ENCODE peak calls at places on chromosomes 16 and 17, in four cellular contexts. One of them, this sample, is unnamed.

GRCh38 chr17:82613283-82614094 is 34.8 kb downstream of the WDR45B start:
- DNase-seq in endothelial cell of umbilical vein: no peak
- DNase-seq in GM12878: no peak
- DNase-seq in K562: no peak
- DNase-seq in this sample: no peak

GRCh38 chr17:69607162-69607834 is 192.8 kb downstream of the MAP2K6 start:
- DNase-seq in endothelial cell of umbilical vein: peak
- DNase-seq in GM12878: peak
- DNase-seq in K562: peak
- DNase-seq in this sample: peak

GRCh38 chr17:59814685-59815084 is 78.1 kb downstream of the TUBD1 start:
- DNase-seq in endothelial cell of umbilical vein: no peak
- DNase-seq in GM12878: no peak
- DNase-seq in K562: no peak
- DNase-seq in this sample: no peak

GRCh38 chr16:57038151-57038550 is 48.8 kb downstream of the NLRC5 start:
- DNase-seq in endothelial cell of umbilical vein: no peak
- DNase-seq in GM12878: no peak
- DNase-seq in K562: no peak
- DNase-seq in this sample: peak

GRCh38 chr16:57530531-57531252 is 5.7 kb downstream of the CCDC102A start:
- DNase-seq in endothelial cell of umbilical vein: no peak
- DNase-seq in GM12878: no peak
- DNase-seq in K562: peak
- DNase-seq in this sample: no peak

GRCh38 chr16:67926181-67926742 is 5.4 kb downstream of the CTRL start:
- DNase-seq in endothelial cell of umbilical vein: peak
- DNase-seq in GM12878: no peak
- DNase-seq in K562: no peak
- DNase-seq in this sample: peak

GRCh38 chr17:42679001-42679491 is 2.3 kb upstream of the PLEKHH3 start:
- DNase-seq in endothelial cell of umbilical vein: peak
- DNase-seq in GM12878: no peak
- DNase-seq in K562: peak
- DNase-seq in this sample: peak

GRCh38 chr16:4687416-4687815 is 5.9 kb upstream of the NUDT16L1 start:
- DNase-seq in endothelial cell of umbilical vein: no peak
- DNase-seq in GM12878: no peak
- DNase-seq in K562: no peak
- DNase-seq in this sample: no peak

GRCh38 chr17:13001991-13002615 is 15.7 kb downstream of the ELAC2 start:
- DNase-seq in endothelial cell of umbilical vein: no peak
- DNase-seq in GM12878: no peak
- DNase-seq in K562: no peak
- DNase-seq in this sample: peak

GRCh38 chr16:81593481-81593880 is 148.9 kb downstream of the CMIP start:
- DNase-seq in endothelial cell of umbilical vein: no peak
- DNase-seq in GM12878: no peak
- DNase-seq in K562: no peak
- DNase-seq in this sample: no peak

GRCh38 chr16:11233727-11234376 is 22.2 kb downstream of the SOCS1 start:
- DNase-seq in endothelial cell of umbilical vein: no peak
- DNase-seq in GM12878: no peak
- DNase-seq in K562: peak
- DNase-seq in this sample: no peak

GRCh38 chr17:17344507-17345293 is 41.5 kb downstream of the NT5M start:
- DNase-seq in endothelial cell of umbilical vein: no peak
- DNase-seq in GM12878: no peak
- DNase-seq in K562: no peak
- DNase-seq in this sample: no peak

GRCh38 chr17:29698019-29698777 is 75.5 kb upstream of the CORO6 start:
- DNase-seq in endothelial cell of umbilical vein: no peak
- DNase-seq in GM12878: no peak
- DNase-seq in K562: no peak
- DNase-seq in this sample: no peak

GRCh38 chr16:20611350-20611902 is 35.3 kb upstream of the ACSM2B start:
- DNase-seq in endothelial cell of umbilical vein: no peak
- DNase-seq in GM12878: no peak
- DNase-seq in K562: no peak
- DNase-seq in this sample: no peak

GRCh38 chr17:39972271-39972670 is 8.3 kb upstream of the PSMD3 start:
- DNase-seq in endothelial cell of umbilical vein: no peak
- DNase-seq in GM12878: no peak
- DNase-seq in K562: peak
- DNase-seq in this sample: peak

GRCh38 chr16:12627394-12627793 is 176.3 kb downstream of the CPPED1 start:
- DNase-seq in endothelial cell of umbilical vein: peak
- DNase-seq in GM12878: no peak
- DNase-seq in K562: no peak
- DNase-seq in this sample: no peak

GRCh38 chr17:79041041-79041570 is 17.1 kb downstream of the C1QTNF1 start:
- DNase-seq in endothelial cell of umbilical vein: no peak
- DNase-seq in GM12878: no peak
- DNase-seq in K562: no peak
- DNase-seq in this sample: no peak

GRCh38 chr17:48841395-48841831 is 10.6 kb downstream of the CALCOCO2 start:
- DNase-seq in endothelial cell of umbilical vein: peak
- DNase-seq in GM12878: peak
- DNase-seq in K562: no peak
- DNase-seq in this sample: peak

GRCh38 chr16:68236804-68237242 is 896 bp upstream of the ESRP2 start:
- DNase-seq in endothelial cell of umbilical vein: peak
- DNase-seq in GM12878: no peak
- DNase-seq in K562: no peak
- DNase-seq in this sample: no peak

GRCh38 chr16:29316673-29317237 is 89.8 kb downstream of the NPIPB11 start:
- DNase-seq in endothelial cell of umbilical vein: no peak
- DNase-seq in GM12878: no peak
- DNase-seq in K562: no peak
- DNase-seq in this sample: peak

GRCh38 chr17:56681561-56682266 is 88.2 kb downstream of the NOG start:
- DNase-seq in endothelial cell of umbilical vein: peak
- DNase-seq in GM12878: no peak
- DNase-seq in K562: no peak
- DNase-seq in this sample: peak

GRCh38 chr16:27436921-27437650 is 35.1 kb downstream of the IL21R start:
- DNase-seq in endothelial cell of umbilical vein: no peak
- DNase-seq in GM12878: no peak
- DNase-seq in K562: no peak
- DNase-seq in this sample: no peak

GRCh38 chr17:31446195-31446967 is 54.9 kb downstream of the RAB11FIP4 start:
- DNase-seq in endothelial cell of umbilical vein: no peak
- DNase-seq in GM12878: no peak
- DNase-seq in K562: no peak
- DNase-seq in this sample: no peak

GRCh38 chr16:69823831-69824563 is 61.9 kb downstream of the WWP2 start:
- DNase-seq in endothelial cell of umbilical vein: peak
- DNase-seq in GM12878: peak
- DNase-seq in K562: no peak
- DNase-seq in this sample: no peak

GRCh38 chr16:47699090-47699489 is 238.0 kb downstream of the PHKB start:
- DNase-seq in endothelial cell of umbilical vein: no peak
- DNase-seq in GM12878: no peak
- DNase-seq in K562: no peak
- DNase-seq in this sample: no peak

GRCh38 chr16:19804538-19805323 is 79.9 kb downstream of the GPRC5B start:
- DNase-seq in endothelial cell of umbilical vein: peak
- DNase-seq in GM12878: no peak
- DNase-seq in K562: no peak
- DNase-seq in this sample: no peak

GRCh38 chr16:11219188-11219587 is 36.8 kb downstream of the SOCS1 start:
- DNase-seq in endothelial cell of umbilical vein: no peak
- DNase-seq in GM12878: no peak
- DNase-seq in K562: no peak
- DNase-seq in this sample: no peak

GRCh38 chr17:248337-249235 is 67.1 kb upstream of the DOC2B start:
- DNase-seq in endothelial cell of umbilical vein: no peak
- DNase-seq in GM12878: no peak
- DNase-seq in K562: no peak
- DNase-seq in this sample: no peak

GRCh38 chr16:5560084-5560483 is 462.5 kb upstream of the EEF2KMT start:
- DNase-seq in endothelial cell of umbilical vein: no peak
- DNase-seq in GM12878: no peak
- DNase-seq in K562: no peak
- DNase-seq in this sample: no peak

GRCh38 chr17:9217151-9218067 is 196.1 kb downstream of the NTN1 start:
- DNase-seq in endothelial cell of umbilical vein: no peak
- DNase-seq in GM12878: no peak
- DNase-seq in K562: no peak
- DNase-seq in this sample: peak

GRCh38 chr16:30186444-30186781 is 3.0 kb downstream of the CORO1A start:
- DNase-seq in endothelial cell of umbilical vein: no peak
- DNase-seq in GM12878: no peak
- DNase-seq in K562: no peak
- DNase-seq in this sample: no peak

GRCh38 chr16:82185012-82185411 is 15.0 kb upstream of the MPHOSPH6 start:
- DNase-seq in endothelial cell of umbilical vein: no peak
- DNase-seq in GM12878: no peak
- DNase-seq in K562: no peak
- DNase-seq in this sample: no peak

GRCh38 chr17:3533752-3534151 is 23.9 kb downstream of the TRPV3 start:
- DNase-seq in endothelial cell of umbilical vein: no peak
- DNase-seq in GM12878: no peak
- DNase-seq in K562: no peak
- DNase-seq in this sample: no peak

DNA sequence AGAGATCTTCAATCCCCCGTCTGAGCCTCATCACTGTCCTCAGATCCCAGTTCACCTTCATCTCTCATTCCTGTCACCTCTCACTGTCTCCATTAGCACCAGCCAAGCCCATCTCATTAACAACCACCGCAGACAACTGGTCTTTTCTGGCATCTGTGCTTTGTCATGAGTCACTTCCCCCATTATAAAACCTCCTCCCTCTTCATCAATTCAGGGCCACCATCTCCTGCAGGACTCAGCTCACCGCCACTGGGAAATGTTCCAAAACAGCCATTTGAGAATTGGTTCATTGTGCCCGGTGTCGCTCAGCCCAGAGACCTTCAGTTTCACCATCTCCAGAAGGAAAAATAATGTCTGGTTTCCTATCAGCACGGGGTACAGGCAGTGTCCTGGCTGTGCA is 56.9 kb upstream of the TEKT3 start:
- DNase-seq in endothelial cell of umbilical vein: peak
- DNase-seq in GM12878: no peak
- DNase-seq in K562: no peak
- DNase-seq in this sample: peak
- TF ChIP-seq FOS in endothelial cell of umbilical vein: peak
- TF ChIP-seq FOS in GM12878: no peak
- TF ChIP-seq FOS in K562: no peak
- TF ChIP-seq FOS in this sample: no peak

GRCh38 chr16:1613240-1613639 is 1.1 kb downstream of the CRAMP1 start:
- DNase-seq in endothelial cell of umbilical vein: peak
- DNase-seq in GM12878: no peak
- DNase-seq in K562: peak
- DNase-seq in this sample: no peak

GRCh38 chr16:1613728-1614225 is 1.6 kb downstream of the CRAMP1 start:
- DNase-seq in endothelial cell of umbilical vein: no peak
- DNase-seq in GM12878: no peak
- DNase-seq in K562: peak
- DNase-seq in this sample: no peak

GRCh38 chr16:1612320-1613111 is at the start of gene CRAMP1:
- DNase-seq in endothelial cell of umbilical vein: peak
- DNase-seq in GM12878: no peak
- DNase-seq in K562: peak
- DNase-seq in this sample: no peak

GRCh38 chr16:1614226-1615102 is 2.3 kb downstream of the CRAMP1 start:
- DNase-seq in endothelial cell of umbilical vein: peak
- DNase-seq in GM12878: no peak
- DNase-seq in K562: peak
- DNase-seq in this sample: peak

DNA sequence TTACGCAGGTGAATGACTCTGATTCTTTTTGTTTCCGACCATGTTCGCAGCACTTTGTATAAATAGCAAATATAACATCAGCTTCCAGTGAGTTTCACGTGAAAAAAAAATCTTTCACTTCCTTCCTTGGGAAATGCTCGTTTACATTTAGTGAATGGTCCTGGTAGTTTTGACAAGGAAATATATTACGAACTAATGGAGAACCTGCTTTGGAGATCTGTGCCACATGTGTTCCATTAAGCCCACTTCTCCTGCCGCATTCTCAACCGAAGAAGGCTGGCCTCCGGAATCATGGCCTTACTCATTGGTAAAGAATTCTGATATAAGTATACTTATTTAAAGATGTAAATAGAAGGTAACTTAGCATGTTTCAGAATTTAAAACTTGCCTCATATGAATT is 3.6 kb downstream of the CRAMP1 start:
- DNase-seq in endothelial cell of umbilical vein: peak
- DNase-seq in GM12878: no peak
- DNase-seq in K562: no peak
- DNase-seq in this sample: peak
- TF ChIP-seq FOS in endothelial cell of umbilical vein: no peak
- TF ChIP-seq FOS in GM12878: no peak
- TF ChIP-seq FOS in K562: no peak
- TF ChIP-seq FOS in this sample: no peak

DNA sequence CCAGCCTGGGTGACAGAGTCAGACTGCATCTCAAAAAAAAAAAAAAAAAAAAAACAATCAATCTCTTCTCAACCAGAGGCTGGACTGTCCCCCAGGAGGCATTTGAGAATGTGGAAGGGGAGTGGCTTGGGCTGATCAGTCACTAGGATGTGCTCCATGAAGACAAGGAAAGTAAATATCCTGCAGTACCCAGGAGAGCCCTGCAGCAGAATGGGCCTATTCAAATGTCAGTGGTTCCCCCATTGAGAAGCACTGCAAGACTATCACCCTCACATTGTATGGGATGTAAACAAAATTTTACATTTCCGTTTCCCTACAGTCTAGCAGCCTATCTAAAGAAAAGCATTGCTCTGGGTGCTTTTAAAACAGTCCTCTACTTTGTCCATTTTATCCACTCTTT is 70.4 kb downstream of the DNAH9 start:
- DNase-seq in endothelial cell of umbilical vein: no peak
- DNase-seq in GM12878: no peak
- DNase-seq in K562: no peak
- DNase-seq in this sample: no peak
- TF ChIP-seq FOS in endothelial cell of umbilical vein: no peak
- TF ChIP-seq FOS in GM12878: no peak
- TF ChIP-seq FOS in K562: no peak
- TF ChIP-seq FOS in this sample: no peak

DNA sequence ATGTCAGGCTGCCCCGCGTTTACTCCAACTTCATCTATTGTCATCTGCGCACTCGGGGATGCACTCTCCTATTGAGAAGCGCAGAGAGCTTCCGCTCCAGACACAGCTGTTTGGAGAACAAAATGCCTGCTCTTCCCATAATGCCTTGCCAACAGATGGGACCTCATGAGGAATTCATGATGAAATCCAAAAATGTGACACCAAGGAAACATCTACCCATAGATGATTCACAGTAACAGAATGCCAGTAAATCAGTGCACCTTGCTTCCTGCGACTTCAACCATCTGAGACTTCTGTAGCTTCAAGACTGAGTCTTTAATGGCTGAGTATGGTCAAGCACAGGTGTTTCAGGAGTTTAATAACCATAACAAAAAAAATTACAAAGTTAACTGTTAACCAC is 1144.9 kb upstream of the GOT2 start:
- DNase-seq in endothelial cell of umbilical vein: no peak
- DNase-seq in GM12878: no peak
- DNase-seq in K562: no peak
- DNase-seq in this sample: no peak
- TF ChIP-seq FOS in endothelial cell of umbilical vein: no peak
- TF ChIP-seq FOS in GM12878: no peak
- TF ChIP-seq FOS in K562: no peak
- TF ChIP-seq FOS in this sample: no peak